ENCODE peak calls at places on chromosomes 16 and 17, in nine cellular contexts. J is transverse colon, U is mucosa of descending colon, R is right atrium auricular region, X is H1, Y is tibial artery, B is fibroblast of lung, W is ovary, N is heart left ventricle. O is an unnamed sample. For H3K4me1, the result is how much of the 10 kb centered on the place peaks cover.

GRCh38 chr16:76309639-76310335 is 32.6 kb downstream of the CNTNAP4 start:
- DNase-seq in R (no peak), Y (no peak), W (no peak), X (no peak), U (no peak), N (no peak), B (no peak), J (no peak), O (no peak)

GRCh38 chr16:7303014-7303676 is 29.5 kb upstream of the RBFOX1 start:
- DNase-seq in J (no peak), X (no peak), W (no peak), B (no peak), Y (no peak), R (no peak), N (no peak), U (no peak), O (no peak)

GRCh38 chr17:17567631-17568030 is 23.9 kb downstream of the PEMT start:
- DNase-seq in N (peak), W (peak), Y (peak), U (no peak), X (no peak), R (peak), B (peak), J (no peak), O (no peak)

GRCh38 chr16:29790949-29791844 is 646 bp downstream of the KIF22 start:
- DNase-seq in U (no peak), J (peak), W (no peak), Y (no peak), N (no peak), B (no peak), R (no peak), X (no peak), O (no peak)

GRCh38 chr17:53168413-53168812 is 654.3 kb upstream of the KIF2B start:
- DNase-seq in U (no peak), J (no peak), R (no peak), X (no peak), B (no peak), W (no peak), N (no peak), Y (no peak), O (no peak)

GRCh38 chr16:85192233-85192632 is 80.0 kb upstream of the CIBAR2 start:
- DNase-seq in J (no peak), U (no peak), W (no peak), Y (no peak), B (no peak), N (no peak), X (no peak), R (no peak), O (no peak)

GRCh38 chr17:19021622-19022083 is 17.1 kb upstream of the FAM83G start:
- DNase-seq in X (no peak), J (no peak), W (no peak), B (no peak), N (no peak), U (peak), Y (no peak), R (no peak), O (no peak)

GRCh38 chr17:32921013-32921412 is 6.9 kb upstream of the TMEM98 start:
- DNase-seq in N (no peak), Y (no peak), X (no peak), B (no peak), R (no peak), U (no peak), W (no peak), J (no peak), O (no peak)

GRCh38 chr17:70668276-70668937 is 499.1 kb downstream of the KCNJ2 start:
- DNase-seq in Y (no peak), B (no peak), W (no peak), U (peak), X (no peak), J (peak), R (no peak), N (no peak), O (no peak)

GRCh38 chr17:77654296-77654695 is 304.2 kb upstream of the TNRC6C start:
- DNase-seq in X (no peak), Y (no peak), U (no peak), J (no peak), R (no peak), N (no peak), W (no peak), B (no peak), O (no peak)

GRCh38 chr17:77651983-77652382 is 306.5 kb upstream of the TNRC6C start:
- DNase-seq in J (no peak), X (no peak), N (no peak), Y (no peak), W (no peak), R (no peak), B (no peak), U (no peak), O (peak)

GRCh38 chr17:77645441-77646430 is 312.8 kb upstream of the TNRC6C start:
- DNase-seq in Y (no peak), B (peak), W (no peak), U (no peak), J (no peak), R (no peak), X (no peak), N (no peak), O (no peak)

GRCh38 chr17:77647531-77647930 is 311.0 kb upstream of the TNRC6C start:
- DNase-seq in B (no peak), Y (no peak), R (no peak), X (no peak), W (no peak), N (no peak), U (no peak), J (no peak), O (no peak)

DNA sequence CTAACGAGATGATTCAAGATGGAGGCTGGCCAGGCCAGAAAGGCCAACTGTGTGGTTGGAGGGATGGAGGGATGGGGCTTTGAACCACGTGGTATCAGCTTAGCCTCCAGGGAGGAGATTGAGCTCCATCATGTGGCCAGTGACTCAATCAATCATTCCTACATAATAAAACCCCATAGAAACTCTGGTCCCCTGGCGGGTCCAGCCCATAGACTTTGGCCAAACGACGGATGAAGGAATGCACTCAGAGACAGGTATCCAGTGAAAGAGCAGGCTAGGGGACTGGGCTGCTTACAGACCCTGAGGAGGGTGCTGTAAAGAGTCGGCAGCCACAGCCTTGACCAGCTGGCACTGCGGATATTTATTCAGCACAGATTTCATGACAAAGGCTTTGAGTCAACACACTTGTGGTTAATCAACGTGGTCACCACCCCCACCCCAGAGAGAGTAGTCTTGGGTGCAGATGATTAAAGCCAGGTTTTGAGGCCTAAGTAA is 308.7 kb upstream of the TNRC6C start:
- DNase-seq in X (no peak), U (no peak), N (no peak), W (no peak), Y (no peak), B (peak), J (no peak), R (no peak), O (no peak)
- H3K4me3 ChIP-seq in X (no peak), U (no peak), N (no peak), W (no peak), Y (no peak), B (no peak), J (no peak), R (no peak), O (no peak)

DNA sequence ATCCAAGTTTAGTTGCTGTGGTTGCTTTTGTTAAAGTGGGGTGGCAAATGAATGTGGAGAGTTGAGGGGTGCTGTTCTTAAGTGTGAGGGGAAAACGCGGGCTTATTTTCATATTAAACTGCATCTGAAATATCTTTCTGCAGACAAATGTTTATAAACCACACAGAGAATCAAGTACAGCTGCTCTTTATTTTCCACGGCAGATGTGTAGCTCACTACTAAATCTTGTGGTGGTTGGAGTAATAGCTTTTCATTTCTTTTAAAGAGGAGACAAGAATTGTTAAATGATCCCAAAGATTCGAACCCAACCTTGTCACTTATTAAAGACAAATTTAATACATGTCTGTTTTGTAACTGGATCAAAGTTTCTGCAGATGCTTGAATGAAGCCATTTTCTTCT is 2.1 kb downstream of the CLTC start:
- DNase-seq in W (no peak), R (no peak), J (no peak), X (no peak), U (no peak), Y (no peak), N (no peak), B (no peak), O (no peak)
- H3K4me1 ChIP-seq in W (under half), R (half or more), J (under half), X (under half), U (under half), Y (under half), N (half or more), B (under half), O (under half)

GRCh38 chr17:62995377-62995885 is 29.4 kb downstream of the TANC2 start:
- DNase-seq in W (no peak), U (no peak), J (peak), X (no peak), Y (no peak), N (no peak), B (peak), R (no peak), O (no peak)

GRCh38 chr17:62994931-62995330 is 28.9 kb downstream of the TANC2 start:
- DNase-seq in Y (no peak), B (no peak), U (no peak), X (no peak), J (no peak), W (no peak), R (no peak), N (no peak), O (no peak)

GRCh38 chr17:62998665-62999393 is 32.8 kb downstream of the TANC2 start:
- DNase-seq in N (no peak), J (no peak), R (no peak), Y (no peak), B (peak), X (no peak), W (no peak), U (no peak), O (no peak)

GRCh38 chr17:63001689-63002394 is 35.8 kb downstream of the TANC2 start:
- DNase-seq in N (no peak), U (no peak), W (no peak), J (no peak), B (no peak), X (no peak), R (no peak), Y (no peak), O (no peak)

DNA sequence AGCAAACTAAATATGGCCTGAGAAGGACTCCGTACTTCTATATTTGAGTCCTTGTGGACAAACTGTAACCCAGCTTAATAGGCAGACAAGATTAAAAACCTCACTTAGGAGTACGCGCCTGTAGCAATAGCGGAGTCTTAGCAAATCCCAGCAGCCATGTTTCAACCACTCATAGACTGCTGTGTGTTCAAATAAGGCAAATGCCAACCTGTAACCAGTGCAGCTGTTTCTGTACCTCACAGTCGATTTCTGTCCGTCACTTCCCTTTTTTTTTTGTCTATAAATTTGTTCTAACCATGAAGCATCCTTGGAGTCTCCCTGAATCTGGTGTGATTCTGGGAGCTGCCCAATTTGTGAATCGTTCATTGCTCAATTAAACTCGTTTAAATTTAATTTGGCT is 30.2 kb downstream of the TANC2 start:
- DNase-seq in R (no peak), B (no peak), Y (no peak), U (no peak), J (no peak), W (no peak), N (no peak), X (no peak), O (no peak)
- H3K4me3 ChIP-seq in R (no peak), B (no peak), Y (no peak), U (no peak), J (no peak), W (no peak), N (no peak), X (no peak), O (no peak)

DNA sequence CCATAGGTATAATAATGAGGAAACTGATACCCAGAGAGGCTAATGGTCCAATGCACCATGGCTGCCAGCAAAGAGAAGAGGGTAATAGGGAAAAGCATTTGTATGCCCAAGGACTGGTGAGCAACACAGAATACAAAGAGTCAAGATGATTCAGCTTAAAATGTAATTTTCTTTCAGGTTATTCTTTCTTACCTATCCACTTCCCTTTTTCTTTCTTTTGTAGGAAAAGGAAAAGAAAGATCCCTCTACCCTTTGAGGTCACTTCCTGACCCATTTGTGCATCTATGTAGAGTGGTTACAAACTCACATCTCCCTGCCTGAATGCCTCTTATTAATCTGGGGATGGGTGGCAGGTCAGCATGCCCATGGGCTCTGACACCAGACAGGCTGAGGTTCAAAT is 3.5 kb upstream of the PLCG2 start:
- DNase-seq in N (no peak), R (no peak), X (no peak), Y (no peak), U (no peak), J (no peak), W (no peak), B (no peak), O (no peak)
- H3K4me1 ChIP-seq in N (under half), R (under half), X (under half), Y (under half), U (under half), J (under half), W (under half), B (under half), O (under half)

GRCh38 chr16:17347624-17348023 is 123.1 kb downstream of the XYLT1 start:
- DNase-seq in N (no peak), W (no peak), J (no peak), X (no peak), Y (no peak), R (no peak), U (peak), B (no peak), O (no peak)
- H3K4me3 ChIP-seq in N (no peak), W (no peak), J (no peak), X (no peak), Y (no peak), R (no peak), U (no peak), B (no peak), O (no peak)

GRCh38 chr17:31497431-31497830 is 106.0 kb downstream of the RAB11FIP4 start:
- DNase-seq in U (no peak), X (no peak), R (no peak), J (no peak), N (no peak), W (no peak), B (no peak), Y (no peak), O (no peak)
- H3K4me1 ChIP-seq in U (under half), X (under half), R (under half), J (under half), N (under half), W (under half), B (under half), Y (under half), O (under half)

DNA sequence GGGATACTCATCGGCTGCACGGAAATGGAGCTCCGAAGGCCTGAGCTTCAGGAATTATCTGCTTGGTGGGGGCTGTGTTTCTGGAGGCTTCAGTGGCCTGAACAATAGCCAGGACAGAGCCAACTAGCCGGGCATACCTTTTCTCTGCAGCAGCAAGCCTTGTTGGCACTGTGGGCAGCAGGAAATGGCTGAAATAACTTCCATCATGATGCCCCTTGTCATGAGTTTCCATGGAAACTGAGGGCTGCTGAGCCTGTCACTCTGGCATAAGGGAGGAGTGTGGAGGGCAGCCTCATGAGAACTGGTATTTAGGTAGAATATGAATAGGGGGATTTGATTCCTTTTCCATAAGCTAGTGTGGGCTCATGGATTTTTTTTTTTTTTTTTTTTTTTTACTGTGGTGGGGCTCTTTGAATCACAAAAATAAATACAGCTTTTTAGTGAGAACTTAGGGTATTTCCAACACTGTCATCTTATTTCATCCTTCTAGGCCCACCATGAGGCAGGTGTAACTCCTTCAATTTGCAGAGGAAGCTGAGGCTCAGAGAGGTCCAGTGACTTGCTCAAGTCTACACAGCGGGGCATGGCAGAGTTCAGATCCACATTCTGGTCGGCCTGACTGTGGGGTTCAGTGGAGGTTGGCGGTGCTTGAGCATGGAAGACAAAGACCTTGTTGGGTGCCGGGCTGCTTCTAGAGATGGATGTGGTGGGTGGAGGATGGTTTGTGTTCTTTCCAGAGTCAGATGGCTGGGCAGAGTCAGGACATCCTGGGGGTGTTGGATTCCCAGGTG is 39.6 kb downstream of the PLCG2 start:
- DNase-seq in R (no peak), B (no peak), J (no peak), W (no peak), N (no peak), X (no peak), Y (no peak), U (no peak), O (no peak)
- H3K4me3 ChIP-seq in R (no peak), B (no peak), J (no peak), W (no peak), N (no peak), X (no peak), Y (no peak), U (no peak), O (no peak)

GRCh38 chr17:42016411-42016831 is 818 bp downstream of the DNAJC7 start:
- DNase-seq in U (no peak), B (peak), Y (no peak), W (no peak), J (no peak), N (no peak), R (no peak), X (no peak), O (no peak)

GRCh38 chr17:42018988-42019387 is 902 bp upstream of the NKIRAS2 start:
- DNase-seq in W (no peak), N (no peak), R (no peak), Y (no peak), U (no peak), B (no peak), J (no peak), X (no peak), O (no peak)

GRCh38 chr17:42018339-42018738 is 1.1 kb upstream of the DNAJC7 start:
- DNase-seq in J (no peak), B (no peak), N (no peak), Y (no peak), W (no peak), U (no peak), R (no peak), X (no peak), O (no peak)

GRCh38 chr17:42017866-42018200 is 594 bp upstream of the DNAJC7 start:
- DNase-seq in U (peak), Y (no peak), X (no peak), W (no peak), J (no peak), N (no peak), R (no peak), B (no peak), O (no peak)

DNA sequence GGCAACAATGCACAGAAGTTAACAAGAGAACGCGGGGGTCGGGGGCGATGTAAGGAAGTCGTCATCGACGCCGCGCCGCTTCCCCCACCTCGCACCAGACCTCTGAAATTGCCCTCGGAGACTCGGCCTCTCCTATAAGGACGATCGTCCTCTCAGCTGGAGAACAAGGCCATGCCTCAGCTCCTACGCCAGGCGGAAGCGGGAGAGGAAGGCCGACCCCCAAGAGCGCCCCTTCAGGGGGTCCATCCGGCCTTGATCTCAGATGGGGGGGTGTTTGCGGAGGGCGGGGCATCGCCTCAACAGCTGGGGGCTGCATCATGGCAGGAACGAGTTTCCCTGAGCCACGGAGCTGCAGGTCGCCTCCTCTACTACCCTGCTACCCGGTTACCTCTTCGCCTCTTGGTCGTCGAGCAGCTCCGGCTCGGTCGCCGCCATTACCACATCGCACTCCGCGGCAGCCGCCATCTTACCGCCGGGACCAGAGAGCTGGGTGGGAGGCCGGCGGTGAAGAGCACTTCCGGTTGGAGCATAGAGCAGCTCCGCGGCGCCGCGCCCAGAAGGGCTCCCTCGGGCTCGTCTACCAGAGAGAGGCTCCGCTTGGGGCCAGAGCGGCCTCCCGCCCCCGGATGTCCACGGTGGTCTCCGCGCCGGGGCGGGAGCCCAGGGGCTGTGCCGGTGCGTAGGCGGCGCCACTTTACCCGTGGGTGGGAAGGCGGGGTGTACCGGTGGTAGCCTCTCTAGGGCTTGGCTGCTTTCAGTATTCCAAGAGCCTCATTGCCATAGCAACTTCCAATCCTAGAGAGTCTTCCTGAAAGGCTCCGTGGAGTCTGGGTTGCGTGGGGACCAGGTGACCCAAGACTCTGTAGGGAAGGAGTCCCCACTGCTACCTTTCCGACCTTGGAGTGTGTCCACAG is at the start of gene DNAJC7:
- DNase-seq in J (peak), X (peak), B (peak), N (peak), Y (peak), U (peak), W (peak), R (peak), O (peak)
- H3K4me1 ChIP-seq in J (under half), X (under half), B (under half), N (half or more), Y (half or more), U (under half), W (under half), R (half or more), O (under half)

GRCh38 chr16:23753908-23754593 is 775 bp upstream of the CHP2 start:
- DNase-seq in U (no peak), J (no peak), X (no peak), Y (no peak), N (no peak), B (no peak), W (no peak), R (peak), O (no peak)
- H3K4me3 ChIP-seq in U (no peak), J (peak), X (peak), Y (no peak), N (no peak), B (no peak), W (no peak), R (peak), O (peak)

O was measured in NT2/D1.